ENCODE peak calls at places on chromosomes 3 and 15, in five cellular contexts. C is HS-5, R is COR-L47, E is cardiac septum, H is cardiac fibroblast. Q is an unnamed sample.

GRCh38 chr15:63446260-63446659 is 58.1 kb upstream of the USP3 start:
- DNase-seq in E (no peak), R (no peak), H (no peak), C (no peak), Q (no peak)

GRCh38 chr3:57917611-57918010 is 90.6 kb upstream of the FLNB start:
- DNase-seq in E (no peak), C (no peak), H (peak), R (no peak), Q (peak)

GRCh38 chr15:99955181-99955525 is 221.9 kb upstream of the LYSMD4 start:
- DNase-seq in C (no peak), E (no peak), H (no peak), R (no peak), Q (no peak)

GRCh38 chr3:158725348-158725966 is 6.8 kb downstream of the RARRES1 start:
- DNase-seq in C (peak), R (no peak), E (no peak), H (peak), Q (peak)

GRCh38 chr3:98259707-98260106 is 4.3 kb upstream of the OR5H6 start:
- DNase-seq in E (no peak), H (no peak), R (no peak), C (no peak), Q (no peak)

GRCh38 chr3:73179601-73180000 is 118.1 kb downstream of the EBLN2 start:
- DNase-seq in C (no peak), E (no peak), R (no peak), H (no peak), Q (no peak)

GRCh38 chr15:35852818-35853624 is 307.1 kb upstream of the DPH6 start:
- DNase-seq in H (no peak), R (no peak), E (no peak), C (no peak), Q (peak)

GRCh38 chr15:37536967-37537624 is 397.3 kb upstream of the TMCO5A start:
- DNase-seq in R (no peak), H (peak), E (no peak), C (peak), Q (no peak)

GRCh38 chr3:29764603-29765254 is 483.9 kb downstream of the RBMS3 start:
- DNase-seq in C (peak), R (peak), H (peak), E (no peak), Q (peak)

GRCh38 chr15:99054892-99055291 is 47.3 kb upstream of the PGPEP1L start:
- DNase-seq in R (no peak), C (no peak), E (no peak), H (no peak), Q (no peak)

GRCh38 chr3:122415762-122416654 is at the start of gene WDR5B:
- DNase-seq in R (no peak), C (peak), H (peak), E (peak), Q (peak)

GRCh38 chr15:35305906-35306305 is 220.8 kb upstream of the NANOGP8 start:
- DNase-seq in R (no peak), H (peak), E (no peak), C (peak), Q (peak)

GRCh38 chr3:94525039-94525438 is 462.2 kb downstream of the NSUN3 start:
- DNase-seq in E (no peak), C (no peak), H (peak), R (peak), Q (no peak)

GRCh38 chr15:25178835-25179672 is 224.3 kb downstream of the SNRPN start:
- DNase-seq in R (no peak), H (no peak), C (no peak), E (peak), Q (no peak)

GRCh38 chr3:42745776-42746454 is 27.1 kb downstream of the CCDC13 start:
- DNase-seq in C (no peak), E (peak), R (no peak), H (no peak), Q (no peak)

GRCh38 chr3:36701903-36702374 is 62.4 kb downstream of the DCLK3 start:
- DNase-seq in R (no peak), C (peak), H (peak), E (no peak), Q (peak)

GRCh38 chr3:196942915-196943277 is 568 bp upstream of the NCBP2 start:
- DNase-seq in C (no peak), R (no peak), E (no peak), H (peak), Q (peak)

GRCh38 chr15:31306426-31307269 is 20.0 kb upstream of the KLF13 start:
- DNase-seq in R (peak), H (peak), C (no peak), E (peak), Q (no peak)

GRCh38 chr3:112979244-112979832 is 4.4 kb upstream of the CD200R1 start:
- DNase-seq in C (peak), E (no peak), H (peak), R (peak), Q (peak)

GRCh38 chr15:38053786-38054185 is 119.3 kb downstream of the TMCO5A start:
- DNase-seq in H (peak), R (no peak), E (no peak), C (no peak), Q (no peak)

GRCh38 chr15:68553994-68554715 is 24.6 kb upstream of the CORO2B start:
- DNase-seq in R (peak), H (peak), E (peak), C (no peak), Q (peak)